ENCODE peak calls at places on chromosome 11, in four cellular contexts. One of them, this sample, is unnamed.

GRCh38 chr11:68932933-68933577 is 29.4 kb downstream of the IGHMBP2 start:
- DNase-seq in lower leg skin: no peak
- DNase-seq in tibial artery: no peak
- DNase-seq in prostate gland: no peak
- DNase-seq in this sample: no peak

GRCh38 chr11:125062931-125063428 is at the start of gene SLC37A2:
- DNase-seq in lower leg skin: peak
- DNase-seq in tibial artery: peak
- DNase-seq in prostate gland: peak
- DNase-seq in this sample: no peak

GRCh38 chr11:2930705-2931415 is 1.6 kb upstream of the PHLDA2 start:
- DNase-seq in lower leg skin: no peak
- DNase-seq in tibial artery: peak
- DNase-seq in prostate gland: peak
- DNase-seq in this sample: peak

GRCh38 chr11:82315093-82315492 is 418.6 kb downstream of the FAM181B start:
- DNase-seq in lower leg skin: no peak
- DNase-seq in tibial artery: no peak
- DNase-seq in prostate gland: no peak
- DNase-seq in this sample: peak

GRCh38 chr11:112004389-112004788 is 20.8 kb upstream of the DLAT start:
- DNase-seq in lower leg skin: no peak
- DNase-seq in tibial artery: no peak
- DNase-seq in prostate gland: no peak
- DNase-seq in this sample: no peak

GRCh38 chr11:102810943-102811528 is 13.1 kb upstream of the MMP1 start:
- DNase-seq in lower leg skin: no peak
- DNase-seq in tibial artery: no peak
- DNase-seq in prostate gland: no peak
- DNase-seq in this sample: peak

GRCh38 chr11:21810650-21811049 is 382.2 kb upstream of the ANO5 start:
- DNase-seq in lower leg skin: no peak
- DNase-seq in tibial artery: no peak
- DNase-seq in prostate gland: no peak
- DNase-seq in this sample: no peak

GRCh38 chr11:7165911-7166310 is 77.1 kb downstream of the RBMXL2 start:
- DNase-seq in lower leg skin: no peak
- DNase-seq in tibial artery: no peak
- DNase-seq in prostate gland: no peak
- DNase-seq in this sample: no peak

GRCh38 chr11:130371004-130371590 is 56.4 kb upstream of the ZBTB44 start:
- DNase-seq in lower leg skin: no peak
- DNase-seq in tibial artery: no peak
- DNase-seq in prostate gland: no peak
- DNase-seq in this sample: no peak

GRCh38 chr11:71478216-71478840 is 25.3 kb downstream of the NADSYN1 start:
- DNase-seq in lower leg skin: no peak
- DNase-seq in tibial artery: no peak
- DNase-seq in prostate gland: no peak
- DNase-seq in this sample: no peak

GRCh38 chr11:88522624-88523361 is 185.3 kb upstream of the CTSC start:
- DNase-seq in lower leg skin: no peak
- DNase-seq in tibial artery: no peak
- DNase-seq in prostate gland: no peak
- DNase-seq in this sample: no peak

GRCh38 chr11:824942-825341 is 2.8 kb upstream of the CRACR2B start:
- DNase-seq in lower leg skin: no peak
- DNase-seq in tibial artery: no peak
- DNase-seq in prostate gland: no peak
- DNase-seq in this sample: no peak

GRCh38 chr11:128865490-128865889 is 1.6 kb downstream of the KCNJ1 start:
- DNase-seq in lower leg skin: no peak
- DNase-seq in tibial artery: no peak
- DNase-seq in prostate gland: no peak
- DNase-seq in this sample: no peak

GRCh38 chr11:68509105-68509504 is 48.6 kb downstream of the PPP6R3 start:
- DNase-seq in lower leg skin: no peak
- DNase-seq in tibial artery: no peak
- DNase-seq in prostate gland: no peak
- DNase-seq in this sample: no peak

GRCh38 chr11:44708523-44709280 is 18.1 kb upstream of the TSPAN18 start:
- DNase-seq in lower leg skin: no peak
- DNase-seq in tibial artery: no peak
- DNase-seq in prostate gland: no peak
- DNase-seq in this sample: no peak

GRCh38 chr11:8291421-8292350 is 28.0 kb upstream of the LMO1 start:
- DNase-seq in lower leg skin: peak
- DNase-seq in tibial artery: no peak
- DNase-seq in prostate gland: no peak
- DNase-seq in this sample: no peak

GRCh38 chr11:35464308-35464707 is 45.0 kb upstream of the SLC1A2 start:
- DNase-seq in lower leg skin: no peak
- DNase-seq in tibial artery: no peak
- DNase-seq in prostate gland: no peak
- DNase-seq in this sample: no peak

GRCh38 chr11:43359432-43359818 is 705 bp downstream of the TTC17 start:
- DNase-seq in lower leg skin: no peak
- DNase-seq in tibial artery: no peak
- DNase-seq in prostate gland: no peak
- DNase-seq in this sample: no peak

GRCh38 chr11:11451501-11452005 is 98.5 kb upstream of the CSNK2A3 start:
- DNase-seq in lower leg skin: no peak
- DNase-seq in tibial artery: no peak
- DNase-seq in prostate gland: no peak
- DNase-seq in this sample: no peak

GRCh38 chr11:9574806-9575530 is 1.5 kb downstream of the WEE1 start:
- DNase-seq in lower leg skin: no peak
- DNase-seq in tibial artery: peak
- DNase-seq in prostate gland: peak
- DNase-seq in this sample: peak

GRCh38 chr11:36105743-36106581 is 162.1 kb downstream of the LDLRAD3 start:
- DNase-seq in lower leg skin: no peak
- DNase-seq in tibial artery: no peak
- DNase-seq in prostate gland: no peak
- DNase-seq in this sample: no peak

GRCh38 chr11:14380947-14381555 is 22.1 kb upstream of the RRAS2 start:
- DNase-seq in lower leg skin: peak
- DNase-seq in tibial artery: peak
- DNase-seq in prostate gland: peak
- DNase-seq in this sample: no peak

GRCh38 chr11:112279901-112280267 is 19.2 kb upstream of the PLET1 start:
- DNase-seq in lower leg skin: peak
- DNase-seq in tibial artery: peak
- DNase-seq in prostate gland: peak
- DNase-seq in this sample: no peak

GRCh38 chr11:92211576-92212167 is 12.9 kb upstream of the FAT3 start:
- DNase-seq in lower leg skin: no peak
- DNase-seq in tibial artery: no peak
- DNase-seq in prostate gland: peak
- DNase-seq in this sample: no peak

GRCh38 chr11:1953489-1954284 is 6.6 kb downstream of the MRPL23 start:
- DNase-seq in lower leg skin: peak
- DNase-seq in tibial artery: no peak
- DNase-seq in prostate gland: peak
- DNase-seq in this sample: no peak

GRCh38 chr11:2691991-2692841 is 7.6 kb downstream of the KCNQ1OT1 start:
- DNase-seq in lower leg skin: peak
- DNase-seq in tibial artery: peak
- DNase-seq in prostate gland: no peak
- DNase-seq in this sample: no peak

GRCh38 chr11:30501744-30502143 is 84.4 kb downstream of the MPPED2 start:
- DNase-seq in lower leg skin: no peak
- DNase-seq in tibial artery: no peak
- DNase-seq in prostate gland: no peak
- DNase-seq in this sample: no peak

GRCh38 chr11:74325649-74326645 is 14.5 kb upstream of the P4HA3 start:
- DNase-seq in lower leg skin: peak
- DNase-seq in tibial artery: peak
- DNase-seq in prostate gland: peak
- DNase-seq in this sample: peak

GRCh38 chr11:109864834-109865557 is 228.2 kb upstream of the ZC3H12C start:
- DNase-seq in lower leg skin: no peak
- DNase-seq in tibial artery: no peak
- DNase-seq in prostate gland: no peak
- DNase-seq in this sample: no peak

GRCh38 chr11:112523477-112523876 is 262.8 kb upstream of the PLET1 start:
- DNase-seq in lower leg skin: no peak
- DNase-seq in tibial artery: no peak
- DNase-seq in prostate gland: no peak
- DNase-seq in this sample: no peak

GRCh38 chr11:2549080-2549479 is 104.3 kb downstream of the KCNQ1 start:
- DNase-seq in lower leg skin: no peak
- DNase-seq in tibial artery: no peak
- DNase-seq in prostate gland: no peak
- DNase-seq in this sample: no peak

GRCh38 chr11:45390407-45390806 is 104.3 kb upstream of the SYT13 start:
- DNase-seq in lower leg skin: no peak
- DNase-seq in tibial artery: no peak
- DNase-seq in prostate gland: no peak
- DNase-seq in this sample: no peak

GRCh38 chr11:70536051-70536877 is 137.9 kb downstream of the CTTN start:
- DNase-seq in lower leg skin: no peak
- DNase-seq in tibial artery: no peak
- DNase-seq in prostate gland: no peak
- DNase-seq in this sample: no peak

GRCh38 chr11:121157756-121158155 is 56.7 kb downstream of the TECTA start:
- DNase-seq in lower leg skin: no peak
- DNase-seq in tibial artery: no peak
- DNase-seq in prostate gland: no peak
- DNase-seq in this sample: no peak

GRCh38 chr11:114080219-114080618 is 20.7 kb downstream of the ZBTB16 start:
- DNase-seq in lower leg skin: no peak
- DNase-seq in tibial artery: no peak
- DNase-seq in prostate gland: no peak
- DNase-seq in this sample: peak

GRCh38 chr11:102317768-102318103 is 452 bp downstream of the BIRC3 start:
- DNase-seq in lower leg skin: no peak
- DNase-seq in tibial artery: no peak
- DNase-seq in prostate gland: no peak
- DNase-seq in this sample: no peak

GRCh38 chr11:22216940-22217339 is 24.1 kb downstream of the ANO5 start:
- DNase-seq in lower leg skin: no peak
- DNase-seq in tibial artery: no peak
- DNase-seq in prostate gland: no peak
- DNase-seq in this sample: no peak

GRCh38 chr11:75467881-75468280 is 34.9 kb upstream of the KLHL35 start:
- DNase-seq in lower leg skin: no peak
- DNase-seq in tibial artery: no peak
- DNase-seq in prostate gland: no peak
- DNase-seq in this sample: no peak

GRCh38 chr11:31850365-31850764 is 39.2 kb upstream of the PAX6 start:
- DNase-seq in lower leg skin: no peak
- DNase-seq in tibial artery: no peak
- DNase-seq in prostate gland: no peak
- DNase-seq in this sample: no peak
- H3K4me3 ChIP-seq in lower leg skin: no peak
- H3K4me3 ChIP-seq in tibial artery: no peak
- H3K4me3 ChIP-seq in prostate gland: no peak
- H3K4me3 ChIP-seq in this sample: no peak

DNA sequence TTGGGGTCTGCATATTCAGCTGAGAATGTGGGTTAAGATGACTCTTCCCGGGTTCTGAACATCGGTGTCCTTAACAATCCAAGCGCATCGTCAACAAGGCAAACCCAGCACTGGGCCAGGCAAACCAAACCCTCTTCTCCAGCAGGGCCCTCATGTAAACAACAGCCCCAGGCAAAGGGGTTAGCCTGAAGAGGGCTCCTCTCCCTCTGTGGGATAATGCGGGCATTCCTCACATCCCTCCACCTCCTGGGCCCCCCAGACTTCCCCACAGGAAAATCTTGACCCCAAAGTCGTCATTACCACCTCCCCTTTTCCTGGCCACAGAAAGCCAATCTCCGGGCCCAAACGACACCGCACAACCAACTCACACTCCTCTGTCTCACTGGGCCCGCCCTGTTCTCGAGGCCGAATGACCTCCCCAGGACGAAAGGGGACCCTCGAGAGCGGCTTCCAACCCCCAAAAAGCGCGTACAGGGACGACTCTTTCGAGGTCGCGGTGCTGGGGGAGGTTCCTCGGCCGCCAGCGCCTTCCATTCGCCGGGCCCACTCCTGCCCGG is 561 bp downstream of the DDB1 start:
- DNase-seq in lower leg skin: no peak
- DNase-seq in tibial artery: no peak
- DNase-seq in prostate gland: no peak
- DNase-seq in this sample: no peak
- TF ChIP-seq CTCF in lower leg skin: no peak
- TF ChIP-seq CTCF in tibial artery: no peak
- TF ChIP-seq CTCF in prostate gland: no peak
- TF ChIP-seq CTCF in this sample: no peak

DNA sequence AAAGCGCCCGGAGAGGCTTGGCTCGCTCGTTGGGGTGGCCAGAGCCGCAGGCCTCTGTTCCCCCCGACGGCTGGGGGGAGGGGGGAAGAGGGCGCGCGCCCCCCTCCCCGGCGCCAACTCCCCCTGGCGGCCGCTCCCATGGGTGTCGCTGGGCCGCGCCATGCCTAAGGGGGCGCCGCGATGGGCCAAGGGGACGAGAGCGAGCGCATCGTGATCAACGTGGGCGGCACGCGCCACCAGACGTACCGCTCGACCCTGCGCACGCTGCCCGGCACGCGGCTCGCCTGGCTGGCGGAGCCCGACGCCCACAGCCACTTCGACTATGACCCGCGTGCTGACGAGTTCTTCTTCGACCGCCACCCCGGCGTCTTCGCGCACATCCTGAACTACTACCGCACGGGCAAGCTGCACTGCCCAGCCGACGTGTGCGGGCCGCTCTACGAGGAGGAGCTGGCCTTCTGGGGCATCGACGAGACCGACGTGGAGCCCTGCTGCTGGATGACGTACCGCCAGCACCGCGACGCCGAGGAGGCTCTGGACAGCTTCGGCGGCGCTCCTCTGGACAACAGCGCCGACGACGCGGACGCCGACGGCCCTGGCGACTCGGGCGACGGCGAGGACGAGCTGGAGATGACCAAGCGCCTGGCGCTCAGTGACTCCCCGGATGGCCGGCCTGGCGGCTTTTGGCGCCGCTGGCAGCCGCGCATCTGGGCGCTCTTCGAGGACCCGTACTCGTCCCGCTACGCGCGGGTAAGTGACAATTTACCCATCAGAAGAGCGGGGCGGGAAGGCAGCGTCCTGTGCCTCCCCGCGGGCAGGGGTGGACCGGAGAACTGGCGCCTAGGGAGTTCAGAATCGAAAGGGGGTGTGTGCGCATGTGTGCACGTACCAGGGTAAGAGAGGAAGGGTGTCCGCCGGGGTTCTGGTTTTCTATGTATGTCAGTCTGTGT is 1.5 kb downstream of the KCNC1 start:
- DNase-seq in lower leg skin: no peak
- DNase-seq in tibial artery: no peak
- DNase-seq in prostate gland: no peak
- DNase-seq in this sample: no peak
- H3K4me3 ChIP-seq in lower leg skin: no peak
- H3K4me3 ChIP-seq in tibial artery: no peak
- H3K4me3 ChIP-seq in prostate gland: peak
- H3K4me3 ChIP-seq in this sample: no peak

GRCh38 chr11:65121865-65122696 is at the start of the genes FAU and MRPL49:
- DNase-seq in lower leg skin: peak
- DNase-seq in tibial artery: peak
- DNase-seq in prostate gland: peak
- DNase-seq in this sample: peak
- TF ChIP-seq CTCF in lower leg skin: no peak
- TF ChIP-seq CTCF in tibial artery: no peak
- TF ChIP-seq CTCF in prostate gland: no peak
- TF ChIP-seq CTCF in this sample: no peak